ENCODE peak calls at places on chromosomes 12 and 14, in five cellular contexts. One of them, this sample, is unnamed.

GRCh38 chr14:88866305-88866704 is 41.9 kb downstream of the TTC8 start:
- DNase-seq in left ventricle myocardium inferior: no peak
- DNase-seq in Peyer's patch: no peak
- DNase-seq in keratinocyte: no peak
- DNase-seq in tibial nerve: no peak
- DNase-seq in this sample: no peak

GRCh38 chr12:114269153-114269552 is 136.8 kb downstream of the TBX5 start:
- DNase-seq in tibial nerve: no peak
- DNase-seq in left ventricle myocardium inferior: no peak
- DNase-seq in keratinocyte: no peak
- DNase-seq in Peyer's patch: no peak
- DNase-seq in this sample: no peak

GRCh38 chr12:79547735-79548347 is 142.9 kb downstream of the PAWR start:
- DNase-seq in tibial nerve: no peak
- DNase-seq in left ventricle myocardium inferior: no peak
- DNase-seq in keratinocyte: no peak
- DNase-seq in Peyer's patch: no peak
- DNase-seq in this sample: no peak

GRCh38 chr12:92396647-92397258 is 251.1 kb upstream of the BTG1 start:
- DNase-seq in left ventricle myocardium inferior: no peak
- DNase-seq in Peyer's patch: no peak
- DNase-seq in keratinocyte: peak; percentile 32
- DNase-seq in tibial nerve: no peak
- DNase-seq in this sample: no peak

GRCh38 chr12:12442548-12443071 is 85.7 kb downstream of the BORCS5 start:
- DNase-seq in Peyer's patch: no peak
- DNase-seq in left ventricle myocardium inferior: no peak
- DNase-seq in tibial nerve: no peak
- DNase-seq in keratinocyte: peak; percentile 54
- DNase-seq in this sample: no peak

GRCh38 chr12:113359133-113359938 is 949 bp downstream of the PLBD2 start:
- DNase-seq in left ventricle myocardium inferior: peak; percentile 70
- DNase-seq in keratinocyte: no peak
- DNase-seq in tibial nerve: no peak
- DNase-seq in Peyer's patch: no peak
- DNase-seq in this sample: no peak

GRCh38 chr12:130421896-130422295 is 84.2 kb downstream of the PIWIL1 start:
- DNase-seq in tibial nerve: no peak
- DNase-seq in keratinocyte: no peak
- DNase-seq in Peyer's patch: no peak
- DNase-seq in left ventricle myocardium inferior: no peak
- DNase-seq in this sample: no peak

GRCh38 chr12:32444895-32445294 is 45.5 kb downstream of the FGD4 start:
- DNase-seq in keratinocyte: peak; percentile 60
- DNase-seq in left ventricle myocardium inferior: no peak
- DNase-seq in Peyer's patch: no peak
- DNase-seq in tibial nerve: no peak
- DNase-seq in this sample: no peak

GRCh38 chr14:84421611-84422010 is 1108.3 kb upstream of the FLRT2 start:
- DNase-seq in Peyer's patch: no peak
- DNase-seq in tibial nerve: no peak
- DNase-seq in left ventricle myocardium inferior: no peak
- DNase-seq in keratinocyte: no peak
- DNase-seq in this sample: no peak

GRCh38 chr12:91419809-91420208 is 237.2 kb upstream of the DCN start:
- DNase-seq in tibial nerve: no peak
- DNase-seq in keratinocyte: no peak
- DNase-seq in left ventricle myocardium inferior: no peak
- DNase-seq in Peyer's patch: no peak
- DNase-seq in this sample: no peak

GRCh38 chr14:45811155-45811554 is 558.2 kb upstream of the MIS18BP1 start:
- DNase-seq in left ventricle myocardium inferior: no peak
- DNase-seq in Peyer's patch: no peak
- DNase-seq in keratinocyte: no peak
- DNase-seq in tibial nerve: no peak
- DNase-seq in this sample: no peak

GRCh38 chr12:11580125-11580751 is 69.2 kb upstream of the ETV6 start:
- DNase-seq in left ventricle myocardium inferior: no peak
- DNase-seq in Peyer's patch: no peak
- DNase-seq in tibial nerve: no peak
- DNase-seq in keratinocyte: peak; percentile 96
- DNase-seq in this sample: peak; percentile 16

GRCh38 chr12:7628401-7628961 is 37.2 kb downstream of the APOBEC1 start:
- DNase-seq in tibial nerve: no peak
- DNase-seq in left ventricle myocardium inferior: no peak
- DNase-seq in keratinocyte: no peak
- DNase-seq in Peyer's patch: no peak
- DNase-seq in this sample: no peak

GRCh38 chr12:65695077-65695865 is 129.0 kb upstream of the HMGA2 start:
- DNase-seq in Peyer's patch: no peak
- DNase-seq in tibial nerve: no peak
- DNase-seq in keratinocyte: peak; percentile 84
- DNase-seq in left ventricle myocardium inferior: no peak
- DNase-seq in this sample: peak; percentile 45

GRCh38 chr14:86217523-86217922 is 687.6 kb downstream of the FLRT2 start:
- DNase-seq in keratinocyte: no peak
- DNase-seq in Peyer's patch: no peak
- DNase-seq in tibial nerve: no peak
- DNase-seq in left ventricle myocardium inferior: no peak
- DNase-seq in this sample: no peak

GRCh38 chr12:108360487-108360886 is 21.4 kb upstream of the CMKLR1 start:
- DNase-seq in Peyer's patch: no peak
- DNase-seq in keratinocyte: no peak
- DNase-seq in tibial nerve: no peak
- DNase-seq in left ventricle myocardium inferior: no peak
- DNase-seq in this sample: no peak

GRCh38 chr12:121533391-121534090 is 47.3 kb downstream of the KDM2B start:
- DNase-seq in Peyer's patch: no peak
- DNase-seq in tibial nerve: no peak
- DNase-seq in left ventricle myocardium inferior: no peak
- DNase-seq in keratinocyte: no peak
- DNase-seq in this sample: no peak

GRCh38 chr12:96136129-96136528 is 58.0 kb upstream of the ELK3 start:
- DNase-seq in tibial nerve: no peak
- DNase-seq in Peyer's patch: no peak
- DNase-seq in left ventricle myocardium inferior: no peak
- DNase-seq in keratinocyte: no peak
- DNase-seq in this sample: no peak

GRCh38 chr12:84969226-84969625 is 56.6 kb upstream of the SLC6A15 start:
- DNase-seq in left ventricle myocardium inferior: no peak
- DNase-seq in keratinocyte: peak; percentile 55
- DNase-seq in Peyer's patch: no peak
- DNase-seq in tibial nerve: no peak
- DNase-seq in this sample: no peak

GRCh38 chr12:93042283-93042682 is 113.2 kb upstream of the EEA1 start:
- DNase-seq in Peyer's patch: no peak
- DNase-seq in keratinocyte: no peak
- DNase-seq in left ventricle myocardium inferior: no peak
- DNase-seq in tibial nerve: no peak
- DNase-seq in this sample: no peak

GRCh38 chr14:24513009-24513408 is 4.9 kb upstream of the CMA1 start:
- DNase-seq in left ventricle myocardium inferior: no peak
- DNase-seq in tibial nerve: no peak
- DNase-seq in keratinocyte: no peak
- DNase-seq in Peyer's patch: no peak
- DNase-seq in this sample: no peak

GRCh38 chr14:96741151-96741977 is 55.8 kb upstream of the VRK1 start:
- DNase-seq in keratinocyte: no peak
- DNase-seq in tibial nerve: no peak
- DNase-seq in Peyer's patch: peak; percentile 21
- DNase-seq in left ventricle myocardium inferior: peak; percentile 51
- DNase-seq in this sample: peak; percentile 61

GRCh38 chr14:61531741-61532505 is 163.4 kb upstream of the HIF1A start:
- DNase-seq in keratinocyte: no peak
- DNase-seq in left ventricle myocardium inferior: no peak
- DNase-seq in Peyer's patch: no peak
- DNase-seq in tibial nerve: no peak
- DNase-seq in this sample: peak; percentile 44

GRCh38 chr14:64340560-64341196 is 46.5 kb upstream of the ESR2 start:
- DNase-seq in left ventricle myocardium inferior: no peak
- DNase-seq in keratinocyte: no peak
- DNase-seq in Peyer's patch: no peak
- DNase-seq in tibial nerve: no peak
- DNase-seq in this sample: no peak

GRCh38 chr14:71362920-71363584 is 455.8 kb downstream of the PCNX1 start:
- DNase-seq in tibial nerve: no peak
- DNase-seq in keratinocyte: no peak
- DNase-seq in left ventricle myocardium inferior: no peak
- DNase-seq in Peyer's patch: no peak
- DNase-seq in this sample: no peak

GRCh38 chr14:69226178-69226577 is 33.8 kb upstream of the GALNT16 start:
- DNase-seq in keratinocyte: no peak
- DNase-seq in tibial nerve: no peak
- DNase-seq in Peyer's patch: no peak
- DNase-seq in left ventricle myocardium inferior: no peak
- DNase-seq in this sample: no peak

GRCh38 chr14:94365624-94366023 is 22.8 kb downstream of the SERPINA1 start:
- DNase-seq in tibial nerve: no peak
- DNase-seq in left ventricle myocardium inferior: no peak
- DNase-seq in Peyer's patch: no peak
- DNase-seq in keratinocyte: no peak
- DNase-seq in this sample: no peak

GRCh38 chr14:23572841-23573240 is 5.2 kb upstream of the AP1G2 start:
- DNase-seq in Peyer's patch: no peak
- DNase-seq in left ventricle myocardium inferior: no peak
- DNase-seq in tibial nerve: no peak
- DNase-seq in keratinocyte: no peak
- DNase-seq in this sample: no peak

GRCh38 chr14:72737560-72737943 is 156.3 kb downstream of the DPF3 start:
- DNase-seq in Peyer's patch: no peak
- DNase-seq in keratinocyte: no peak
- DNase-seq in left ventricle myocardium inferior: no peak
- DNase-seq in tibial nerve: no peak
- DNase-seq in this sample: no peak

GRCh38 chr12:119788783-119789182 is 88.3 kb downstream of the CIT start:
- DNase-seq in keratinocyte: no peak
- DNase-seq in left ventricle myocardium inferior: no peak
- DNase-seq in Peyer's patch: no peak
- DNase-seq in tibial nerve: no peak
- DNase-seq in this sample: no peak

GRCh38 chr14:23561873-23562821 is 5.4 kb downstream of the AP1G2 start:
- DNase-seq in keratinocyte: no peak
- DNase-seq in left ventricle myocardium inferior: no peak
- DNase-seq in tibial nerve: no peak
- DNase-seq in Peyer's patch: no peak
- DNase-seq in this sample: no peak

GRCh38 chr12:30764251-30764650 is 9.5 kb upstream of the CAPRIN2 start:
- DNase-seq in keratinocyte: no peak
- DNase-seq in left ventricle myocardium inferior: no peak
- DNase-seq in tibial nerve: no peak
- DNase-seq in Peyer's patch: no peak
- DNase-seq in this sample: no peak
- H3K4me1 ChIP-seq in keratinocyte: peaks cover 6% of the 10 kb centered on the region
- H3K4me1 ChIP-seq in left ventricle myocardium inferior: no peaks in the 10 kb centered on the region
- H3K4me1 ChIP-seq in tibial nerve: no peaks in the 10 kb centered on the region
- H3K4me1 ChIP-seq in Peyer's patch: no peaks in the 10 kb centered on the region
- H3K4me1 ChIP-seq in this sample: no peaks in the 10 kb centered on the region

DNA sequence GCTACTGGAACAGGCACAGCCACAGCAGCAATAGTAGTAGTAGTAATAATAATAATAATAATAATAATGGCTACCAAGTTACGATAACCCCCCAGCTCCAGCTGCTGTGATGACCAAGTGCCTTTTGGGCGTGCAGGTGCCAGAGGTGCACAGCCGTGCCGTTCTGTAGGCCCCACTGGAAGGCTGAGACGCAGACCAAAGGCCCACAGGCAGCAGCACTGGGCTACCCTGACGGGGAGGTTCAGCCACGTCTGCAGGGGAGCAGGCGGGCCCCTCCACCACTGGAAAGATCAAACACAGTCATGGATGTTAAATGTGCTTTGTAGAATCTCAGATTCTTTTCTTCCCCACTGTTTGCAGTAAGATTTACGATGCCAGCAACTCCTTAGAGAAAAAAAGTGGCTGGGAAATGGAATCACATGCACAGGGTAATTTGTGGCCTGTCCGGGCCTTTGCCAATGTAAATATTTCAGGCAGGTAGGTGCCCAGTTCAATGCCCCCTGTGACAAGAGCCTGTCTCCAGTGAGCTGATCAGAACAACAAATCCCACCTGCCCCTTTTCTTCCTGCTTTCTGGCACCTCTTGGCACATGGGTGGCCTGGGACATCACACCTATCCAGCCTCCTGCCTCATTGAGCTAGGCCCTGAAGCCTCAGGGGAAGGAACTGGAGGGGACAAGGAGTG is 32.6 kb downstream of the CCDC85C start:
- DNase-seq in Peyer's patch: no peak
- DNase-seq in keratinocyte: no peak
- DNase-seq in left ventricle myocardium inferior: no peak
- DNase-seq in tibial nerve: no peak
- DNase-seq in this sample: peak; percentile 63
- H3K4me1 ChIP-seq in Peyer's patch: no peaks in the 10 kb centered on the region
- H3K4me1 ChIP-seq in keratinocyte: peaks cover 31% of the 10 kb centered on the region
- H3K4me1 ChIP-seq in left ventricle myocardium inferior: peaks cover 100% of the 10 kb centered on the region
- H3K4me1 ChIP-seq in tibial nerve: peaks cover 38% of the 10 kb centered on the region
- H3K4me1 ChIP-seq in this sample: peaks cover 71% of the 10 kb centered on the region

GRCh38 chr14:77025744-77026165 is 2.8 kb downstream of the IRF2BPL start:
- DNase-seq in Peyer's patch: no peak
- DNase-seq in left ventricle myocardium inferior: peak; percentile 31
- DNase-seq in keratinocyte: no peak
- DNase-seq in tibial nerve: no peak
- DNase-seq in this sample: no peak

GRCh38 chr14:77024171-77024627 is 4.3 kb downstream of the IRF2BPL start:
- DNase-seq in keratinocyte: no peak
- DNase-seq in left ventricle myocardium inferior: peak; percentile 42
- DNase-seq in tibial nerve: no peak
- DNase-seq in Peyer's patch: peak; percentile 63
- DNase-seq in this sample: peak; percentile 71

GRCh38 chr14:77027538-77028383 is 747 bp downstream of the IRF2BPL start:
- DNase-seq in left ventricle myocardium inferior: peak; percentile 76
- DNase-seq in tibial nerve: no peak
- DNase-seq in keratinocyte: no peak
- DNase-seq in Peyer's patch: peak; percentile 69
- DNase-seq in this sample: peak; percentile 88

GRCh38 chr14:77026930-77027537 is 1.5 kb downstream of the IRF2BPL start:
- DNase-seq in tibial nerve: no peak
- DNase-seq in keratinocyte: no peak
- DNase-seq in Peyer's patch: peak; percentile 47
- DNase-seq in left ventricle myocardium inferior: peak; percentile 54
- DNase-seq in this sample: peak; percentile 70

GRCh38 chr14:77026166-77026929 is 2.2 kb downstream of the IRF2BPL start:
- DNase-seq in Peyer's patch: no peak
- DNase-seq in left ventricle myocardium inferior: peak; percentile 49
- DNase-seq in tibial nerve: no peak
- DNase-seq in keratinocyte: no peak
- DNase-seq in this sample: peak; percentile 75
- H3K4me1 ChIP-seq in Peyer's patch: peaks cover 14% of the 10 kb centered on the region
- H3K4me1 ChIP-seq in left ventricle myocardium inferior: peaks cover 90% of the 10 kb centered on the region
- H3K4me1 ChIP-seq in tibial nerve: peaks cover 57% of the 10 kb centered on the region
- H3K4me1 ChIP-seq in keratinocyte: peaks cover 44% of the 10 kb centered on the region
- H3K4me1 ChIP-seq in this sample: peaks cover 57% of the 10 kb centered on the region

DNA sequence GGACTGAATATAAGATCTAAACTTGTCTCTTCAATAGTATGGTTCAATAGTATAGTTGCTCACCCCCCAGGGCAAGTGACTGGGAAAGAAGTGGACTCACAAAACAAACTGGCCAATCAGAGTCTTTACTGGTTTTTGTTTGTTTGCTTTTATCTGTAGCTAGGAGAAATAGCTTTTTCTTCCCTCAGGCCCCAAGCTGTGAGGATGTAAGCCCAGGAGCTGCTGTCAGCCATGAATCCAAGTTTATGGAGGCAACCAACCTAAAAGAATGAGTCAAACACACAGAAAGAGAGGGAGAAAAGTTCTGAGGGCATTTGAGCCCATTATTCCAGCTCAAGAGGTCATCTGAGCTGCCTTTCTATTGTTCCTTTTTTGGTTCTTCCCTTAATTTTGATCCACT is 375.3 kb downstream of the BCAT1 start:
- DNase-seq in tibial nerve: no peak
- DNase-seq in left ventricle myocardium inferior: no peak
- DNase-seq in keratinocyte: no peak
- DNase-seq in Peyer's patch: no peak
- DNase-seq in this sample: no peak
- H3K4me1 ChIP-seq in tibial nerve: no peaks in the 10 kb centered on the region
- H3K4me1 ChIP-seq in left ventricle myocardium inferior: no peaks in the 10 kb centered on the region
- H3K4me1 ChIP-seq in keratinocyte: no peaks in the 10 kb centered on the region
- H3K4me1 ChIP-seq in Peyer's patch: no peaks in the 10 kb centered on the region
- H3K4me1 ChIP-seq in this sample: no peaks in the 10 kb centered on the region

This sample was measured in mucosa of descending colon.